ENCODE peak calls at places on chromosomes 13 and 19, in four cellular contexts. One of them, this sample, is unnamed.

GRCh38 chr19:29731331-29731850 is 16.3 kb upstream of the C19orf12 start:
- DNase-seq in fibroblast of the aortic adventitia: no peak
- DNase-seq in transverse colon: no peak
- DNase-seq in AG08395: no peak
- DNase-seq in this sample: no peak

GRCh38 chr13:20351279-20352022 is 119.3 kb upstream of the GJB6 start:
- DNase-seq in fibroblast of the aortic adventitia: peak; percentile 38
- DNase-seq in transverse colon: no peak
- DNase-seq in AG08395: peak; percentile 43
- DNase-seq in this sample: peak; percentile 39

GRCh38 chr19:10043286-10043927 is 30.1 kb downstream of the RDH8 start:
- DNase-seq in fibroblast of the aortic adventitia: peak; percentile 52
- DNase-seq in transverse colon: no peak
- DNase-seq in AG08395: no peak
- DNase-seq in this sample: peak; percentile 17

GRCh38 chr13:47334173-47334572 is 437.3 kb upstream of the HTR2A start:
- DNase-seq in fibroblast of the aortic adventitia: peak; percentile 86
- DNase-seq in transverse colon: no peak
- DNase-seq in AG08395: peak; percentile 82
- DNase-seq in this sample: peak; percentile 86

GRCh38 chr19:48333467-48334384 is 8.4 kb downstream of the EMP3 start:
- DNase-seq in fibroblast of the aortic adventitia: peak; percentile 87
- DNase-seq in transverse colon: peak; percentile 96
- DNase-seq in AG08395: peak; percentile 97
- DNase-seq in this sample: no peak

GRCh38 chr19:7349961-7350711 is 1.4 kb downstream of the ARHGEF18 start:
- DNase-seq in fibroblast of the aortic adventitia: no peak
- DNase-seq in transverse colon: peak; percentile 48
- DNase-seq in AG08395: no peak
- DNase-seq in this sample: no peak

GRCh38 chr19:11016591-11016990 is 55.8 kb downstream of the SMARCA4 start:
- DNase-seq in fibroblast of the aortic adventitia: no peak
- DNase-seq in transverse colon: no peak
- DNase-seq in AG08395: no peak
- DNase-seq in this sample: no peak

GRCh38 chr19:39498262-39499081 is at the start of gene DLL3:
- DNase-seq in fibroblast of the aortic adventitia: peak; percentile 6
- DNase-seq in transverse colon: no peak
- DNase-seq in AG08395: no peak
- DNase-seq in this sample: no peak

GRCh38 chr13:47168086-47168485 is 271.2 kb upstream of the HTR2A start:
- DNase-seq in fibroblast of the aortic adventitia: peak; percentile 20
- DNase-seq in transverse colon: no peak
- DNase-seq in AG08395: no peak
- DNase-seq in this sample: no peak

GRCh38 chr19:48310227-48310626 is 15.1 kb upstream of the EMP3 start:
- DNase-seq in fibroblast of the aortic adventitia: no peak
- DNase-seq in transverse colon: no peak
- DNase-seq in AG08395: no peak
- DNase-seq in this sample: no peak

GRCh38 chr13:108755084-108755483 is 125.7 kb downstream of the MYO16 start:
- DNase-seq in fibroblast of the aortic adventitia: no peak
- DNase-seq in transverse colon: no peak
- DNase-seq in AG08395: no peak
- DNase-seq in this sample: no peak

GRCh38 chr19:1067341-1068103 is 555 bp downstream of the ARHGAP45 start:
- DNase-seq in fibroblast of the aortic adventitia: no peak
- DNase-seq in transverse colon: peak; percentile 34
- DNase-seq in AG08395: no peak
- DNase-seq in this sample: no peak

GRCh38 chr13:45191874-45192273 is 9.0 kb downstream of the KCTD4 start:
- DNase-seq in fibroblast of the aortic adventitia: no peak
- DNase-seq in transverse colon: no peak
- DNase-seq in AG08395: no peak
- DNase-seq in this sample: no peak

GRCh38 chr13:38979891-38980627 is 10.6 kb downstream of the STOML3 start:
- DNase-seq in fibroblast of the aortic adventitia: peak; percentile 6
- DNase-seq in transverse colon: peak; percentile 13
- DNase-seq in AG08395: no peak
- DNase-seq in this sample: no peak

GRCh38 chr13:110971486-110971885 is 56.6 kb upstream of the ANKRD10 start:
- DNase-seq in fibroblast of the aortic adventitia: no peak
- DNase-seq in transverse colon: no peak
- DNase-seq in AG08395: no peak
- DNase-seq in this sample: no peak

GRCh38 chr19:48350856-48351255 is 12.9 kb downstream of the TMEM143 start:
- DNase-seq in fibroblast of the aortic adventitia: no peak
- DNase-seq in transverse colon: no peak
- DNase-seq in AG08395: no peak
- DNase-seq in this sample: no peak

GRCh38 chr19:3176715-3177501 is 1.7 kb upstream of the S1PR4 start:
- DNase-seq in fibroblast of the aortic adventitia: peak; percentile 54
- DNase-seq in transverse colon: peak; percentile 71
- DNase-seq in AG08395: peak; percentile 82
- DNase-seq in this sample: peak; percentile 22

GRCh38 chr13:113814435-113814821 is 49.4 kb downstream of the GAS6 start:
- DNase-seq in fibroblast of the aortic adventitia: peak; percentile 57
- DNase-seq in transverse colon: no peak
- DNase-seq in AG08395: peak; percentile 52
- DNase-seq in this sample: no peak

GRCh38 chr19:2866495-2867024 is 575 bp upstream of the ZNF556 start:
- DNase-seq in fibroblast of the aortic adventitia: no peak
- DNase-seq in transverse colon: no peak
- DNase-seq in AG08395: no peak
- DNase-seq in this sample: no peak

GRCh38 chr19:872266-872951 is 12.9 kb downstream of the CFD start:
- DNase-seq in fibroblast of the aortic adventitia: peak; percentile 67
- DNase-seq in transverse colon: peak; percentile 92
- DNase-seq in AG08395: peak; percentile 78
- DNase-seq in this sample: peak; percentile 52

GRCh38 chr19:30689474-30689873 is 317.3 kb downstream of the ZNF536 start:
- DNase-seq in fibroblast of the aortic adventitia: no peak
- DNase-seq in transverse colon: no peak
- DNase-seq in AG08395: no peak
- DNase-seq in this sample: no peak

GRCh38 chr13:36998624-36999041 is 507 bp downstream of the ALG5 start:
- DNase-seq in fibroblast of the aortic adventitia: no peak
- DNase-seq in transverse colon: peak; percentile 11
- DNase-seq in AG08395: peak; percentile 2
- DNase-seq in this sample: no peak

GRCh38 chr13:109610517-109610916 is 175.9 kb downstream of the IRS2 start:
- DNase-seq in fibroblast of the aortic adventitia: no peak
- DNase-seq in transverse colon: peak; percentile 55
- DNase-seq in AG08395: no peak
- DNase-seq in this sample: no peak

GRCh38 chr13:22861958-22862466 is 318.8 kb upstream of the SGCG start:
- DNase-seq in fibroblast of the aortic adventitia: no peak
- DNase-seq in transverse colon: no peak
- DNase-seq in AG08395: no peak
- DNase-seq in this sample: no peak

GRCh38 chr13:50396001-50396400 is 380.8 kb downstream of the KCNRG start:
- DNase-seq in fibroblast of the aortic adventitia: no peak
- DNase-seq in transverse colon: no peak
- DNase-seq in AG08395: no peak
- DNase-seq in this sample: no peak

GRCh38 chr19:21491161-21491560 is 14.2 kb upstream of the ZNF429 start:
- DNase-seq in fibroblast of the aortic adventitia: no peak
- DNase-seq in transverse colon: no peak
- DNase-seq in AG08395: no peak
- DNase-seq in this sample: no peak

GRCh38 chr19:12733369-12733896 is 1.1 kb downstream of the TRIR start:
- DNase-seq in fibroblast of the aortic adventitia: peak; percentile 47
- DNase-seq in transverse colon: no peak
- DNase-seq in AG08395: peak; percentile 54
- DNase-seq in this sample: no peak

GRCh38 chr13:85142351-85142750 is 656.9 kb downstream of the SLITRK6 start:
- DNase-seq in fibroblast of the aortic adventitia: no peak
- DNase-seq in transverse colon: no peak
- DNase-seq in AG08395: no peak
- DNase-seq in this sample: no peak

GRCh38 chr19:35267818-35268545 is 780 bp upstream of the USF2 start:
- DNase-seq in fibroblast of the aortic adventitia: peak; percentile 63
- DNase-seq in transverse colon: peak; percentile 81
- DNase-seq in AG08395: peak; percentile 100
- DNase-seq in this sample: peak; percentile 9

GRCh38 chr19:3356805-3357204 is 9.6 kb upstream of the NFIC start:
- DNase-seq in fibroblast of the aortic adventitia: no peak
- DNase-seq in transverse colon: no peak
- DNase-seq in AG08395: no peak
- DNase-seq in this sample: no peak

GRCh38 chr13:39527961-39528720 is 74.9 kb downstream of the LHFPL6 start:
- DNase-seq in fibroblast of the aortic adventitia: peak; percentile 93
- DNase-seq in transverse colon: no peak
- DNase-seq in AG08395: peak; percentile 94
- DNase-seq in this sample: peak; percentile 78